ENCODE peak calls at places on chromosomes 3 and 15, in eight cellular contexts. Q is right atrium auricular region; H is bronchial epithelial cell; D is tibial artery; W is AG10803; J is sigmoid colon; T is testis; G is CD8-positive, alpha-beta T cell. K is an unnamed sample.

GRCh38 chr3:72018339-72018984 is 233.5 kb upstream of the PROK2 start:
- DNase-seq in D (no peak), Q (no peak), H (no peak), J (no peak), W (peak), G (no peak), T (no peak), K (peak)

GRCh38 chr3:180142041-180142440 is 105.3 kb upstream of the PEX5L start:
- DNase-seq in T (no peak), H (no peak), Q (no peak), W (peak), D (no peak), G (no peak), J (no peak), K (no peak)

GRCh38 chr3:11826628-11827265 is 19.9 kb downstream of the TAMM41 start:
- DNase-seq in J (no peak), H (no peak), W (peak), T (no peak), D (no peak), G (no peak), Q (no peak), K (no peak)

GRCh38 chr15:47607750-47608149 is 109.6 kb upstream of the SEMA6D start:
- DNase-seq in Q (no peak), W (no peak), D (no peak), T (peak), G (no peak), J (no peak), H (no peak), K (no peak)

GRCh38 chr3:184443364-184443763 is 63.5 kb downstream of the CHRD start:
- DNase-seq in J (no peak), H (peak), G (no peak), W (no peak), D (no peak), Q (no peak), T (no peak), K (no peak)

GRCh38 chr3:150384517-150385212 is 23.4 kb upstream of the TSC22D2 start:
- DNase-seq in Q (no peak), H (no peak), G (peak), D (peak), T (peak), J (no peak), W (no peak), K (no peak)

GRCh38 chr15:101540480-101541239 is 51.2 kb upstream of the PCSK6 start:
- DNase-seq in H (no peak), D (no peak), J (peak), Q (no peak), T (no peak), G (no peak), W (no peak), K (no peak)

GRCh38 chr3:87576752-87577151 is 300.4 kb upstream of the POU1F1 start:
- DNase-seq in T (no peak), H (no peak), W (no peak), D (no peak), G (no peak), Q (no peak), J (no peak), K (no peak)

GRCh38 chr15:87354661-87355410 is 901.7 kb downstream of the NTRK3 start:
- DNase-seq in Q (no peak), H (peak), T (no peak), W (peak), D (no peak), G (no peak), J (no peak), K (no peak)

GRCh38 chr3:184710870-184711365 is 946 bp downstream of the MAGEF1 start:
- DNase-seq in Q (peak), H (no peak), D (no peak), J (no peak), T (no peak), G (no peak), W (no peak), K (no peak)

GRCh38 chr15:72491768-72492167 is 17.6 kb downstream of the ARIH1 start:
- DNase-seq in D (no peak), T (no peak), W (peak), H (peak), G (no peak), Q (no peak), J (no peak), K (no peak)

GRCh38 chr3:181252626-181253025 is 263.1 kb upstream of the DNAJC19 start:
- DNase-seq in J (no peak), Q (no peak), G (no peak), D (no peak), W (no peak), T (no peak), H (no peak), K (no peak)

GRCh38 chr15:68620721-68621528 is 42.1 kb downstream of the CORO2B start:
- DNase-seq in H (peak), J (peak), G (no peak), W (peak), Q (peak), T (peak), D (peak), K (peak)

GRCh38 chr3:190008432-190008831 is 112.3 kb downstream of the P3H2 start:
- DNase-seq in W (no peak), J (no peak), D (no peak), T (no peak), G (no peak), H (no peak), Q (no peak), K (no peak)

GRCh38 chr15:43505723-43506122 is 11.7 kb upstream of the MAP1A start:
- DNase-seq in G (no peak), J (no peak), W (peak), D (no peak), Q (no peak), H (no peak), T (no peak), K (no peak)

GRCh38 chr15:42213481-42213880 is 5.4 kb upstream of the VPS39 start:
- DNase-seq in W (no peak), H (no peak), J (no peak), D (no peak), G (no peak), T (no peak), Q (no peak), K (no peak)

GRCh38 chr3:194375473-194375872 is 5.9 kb upstream of the LRRC15 start:
- DNase-seq in W (no peak), J (no peak), H (peak), D (no peak), G (no peak), Q (no peak), T (no peak), K (peak)

GRCh38 chr15:90174140-90174891 is 26.8 kb upstream of the SEMA4B start:
- DNase-seq in W (peak), G (no peak), Q (peak), D (peak), H (no peak), J (peak), T (peak), K (peak)

GRCh38 chr3:36992806-36993325 is at the start of gene EPM2AIP1:
- DNase-seq in H (no peak), Q (no peak), D (no peak), T (peak), J (peak), G (peak), W (no peak), K (no peak)
- TF ChIP-seq CTCF in H (peak), Q (no peak), D (peak), T (no peak), J (peak), G (no peak), W (peak), K (no peak)

DNA sequence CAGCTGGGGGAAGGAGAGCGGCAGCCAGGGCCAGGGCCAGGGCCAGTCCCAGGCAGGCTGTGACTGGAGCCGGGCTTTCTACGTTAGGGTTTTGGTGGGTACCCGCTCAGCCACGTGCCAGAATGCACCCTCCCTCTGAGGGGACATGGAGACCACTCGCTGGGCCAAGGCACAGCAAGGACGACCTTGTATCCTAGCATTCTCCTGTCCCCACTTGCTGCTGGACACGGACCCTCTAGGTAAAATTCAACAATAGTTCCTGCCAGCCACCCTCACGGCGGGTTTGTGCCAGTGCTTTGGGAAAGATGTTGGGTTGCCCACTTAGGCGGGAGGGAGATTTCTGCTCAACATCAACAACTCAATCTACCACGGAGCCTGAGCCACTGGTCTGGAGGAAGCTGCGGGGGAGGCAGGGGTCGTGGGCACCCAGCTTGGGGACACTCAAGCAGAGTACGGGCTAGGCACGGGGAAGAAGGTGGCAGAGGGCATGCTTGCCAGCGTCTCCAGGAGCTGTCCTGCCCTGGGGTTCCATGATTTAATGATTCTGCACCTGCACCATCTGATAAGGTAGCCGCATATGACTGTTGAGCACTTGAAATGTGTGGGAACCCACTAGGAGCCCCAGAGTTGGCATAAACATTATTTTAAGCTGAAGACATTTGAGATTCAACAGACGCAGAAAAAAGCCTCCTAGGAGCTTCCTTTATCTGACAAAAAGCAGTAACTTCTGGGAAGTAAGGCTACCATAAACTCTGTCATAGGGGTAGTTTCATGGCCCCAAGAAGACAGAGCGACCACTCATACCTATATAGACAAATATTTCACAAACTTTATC is 22.5 kb upstream of the C15orf39 start:
- DNase-seq in D (peak), Q (no peak), G (no peak), H (no peak), W (no peak), J (no peak), T (no peak), K (no peak)
- H3K4me3 ChIP-seq in D (peak), Q (peak), G (no peak), H (no peak), W (no peak), J (no peak), T (peak), K (no peak)

DNA sequence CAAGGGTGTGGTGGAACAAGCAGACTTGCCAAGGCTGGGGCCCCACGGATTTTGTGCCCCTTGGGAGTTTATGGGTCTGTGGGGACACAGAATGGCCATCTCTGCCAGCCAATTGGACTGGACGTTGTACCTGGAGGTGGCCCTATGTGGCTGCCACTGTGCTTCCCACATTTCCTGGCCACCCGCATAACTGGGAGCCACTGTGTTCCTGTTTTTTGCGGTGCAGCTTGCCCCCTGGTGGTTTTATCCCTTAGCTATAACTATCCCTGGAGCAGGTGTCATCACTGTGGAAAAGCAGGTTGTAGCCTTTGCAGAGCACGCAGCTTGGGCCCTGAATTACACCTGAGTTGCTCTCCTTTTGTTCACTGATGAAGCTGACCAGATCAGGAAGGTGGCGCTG is 306.3 kb downstream of the ZPLD1 start:
- DNase-seq in T (no peak), W (no peak), J (no peak), G (no peak), Q (no peak), D (no peak), H (peak), K (peak)
- TF ChIP-seq CTCF in T (no peak), W (peak), J (no peak), G (no peak), Q (no peak), D (no peak), H (peak), K (peak)

GRCh38 chr3:141960731-141961130 is 84.3 kb downstream of the ATP1B3 start:
- DNase-seq in H (peak), G (no peak), Q (peak), D (no peak), W (peak), T (no peak), J (no peak), K (no peak)
- H3K4me3 ChIP-seq in H (no peak), G (no peak), Q (no peak), D (no peak), W (no peak), T (no peak), J (no peak), K (no peak)

GRCh38 chr3:53519047-53519717 is 24.8 kb downstream of the CACNA1D start:
- DNase-seq in Q (no peak), T (no peak), J (no peak), D (no peak), H (no peak), W (no peak), G (no peak), K (no peak)

GRCh38 chr3:53518495-53518981 is 24.1 kb downstream of the CACNA1D start:
- DNase-seq in T (no peak), Q (no peak), G (no peak), J (no peak), H (peak), D (no peak), W (peak), K (no peak)

GRCh38 chr3:53516339-53516738 is 21.9 kb downstream of the CACNA1D start:
- DNase-seq in J (no peak), D (no peak), G (no peak), Q (no peak), W (no peak), H (no peak), T (no peak), K (no peak)

GRCh38 chr3:53509494-53509893 is 15.1 kb downstream of the CACNA1D start:
- DNase-seq in W (no peak), T (no peak), D (no peak), Q (no peak), H (no peak), G (no peak), J (no peak), K (no peak)

GRCh38 chr3:53513556-53514190 is 19.3 kb downstream of the CACNA1D start:
- DNase-seq in Q (no peak), H (peak), T (no peak), W (no peak), D (no peak), J (no peak), G (no peak), K (no peak)
- TF ChIP-seq CTCF in Q (no peak), H (peak), T (no peak), W (no peak), D (no peak), J (no peak), G (no peak), K (no peak)

DNA sequence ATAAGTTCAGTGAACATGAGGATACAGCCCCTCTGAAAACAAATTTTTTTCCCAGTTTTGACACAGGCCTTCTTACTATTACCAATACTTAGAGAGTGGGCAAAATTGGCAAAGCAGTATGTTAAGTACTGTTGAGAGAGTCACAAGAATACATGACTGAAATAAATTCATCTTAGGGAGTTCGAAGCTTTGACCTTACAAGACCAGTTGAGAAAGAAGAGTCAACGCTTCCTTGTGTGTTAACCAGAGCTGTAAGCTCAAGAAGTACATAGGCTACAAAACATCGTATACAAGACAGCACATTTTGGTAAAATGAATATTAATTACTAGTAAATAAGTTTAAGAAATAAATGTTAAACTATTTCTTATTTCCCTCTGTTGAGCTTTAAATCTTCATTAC is 164.4 kb upstream of the RORA start:
- DNase-seq in T (no peak), G (no peak), H (no peak), Q (no peak), J (no peak), W (no peak), D (no peak), K (no peak)
- H3K4me3 ChIP-seq in T (no peak), G (no peak), H (no peak), Q (no peak), J (no peak), W (no peak), D (peak), K (no peak)

DNA sequence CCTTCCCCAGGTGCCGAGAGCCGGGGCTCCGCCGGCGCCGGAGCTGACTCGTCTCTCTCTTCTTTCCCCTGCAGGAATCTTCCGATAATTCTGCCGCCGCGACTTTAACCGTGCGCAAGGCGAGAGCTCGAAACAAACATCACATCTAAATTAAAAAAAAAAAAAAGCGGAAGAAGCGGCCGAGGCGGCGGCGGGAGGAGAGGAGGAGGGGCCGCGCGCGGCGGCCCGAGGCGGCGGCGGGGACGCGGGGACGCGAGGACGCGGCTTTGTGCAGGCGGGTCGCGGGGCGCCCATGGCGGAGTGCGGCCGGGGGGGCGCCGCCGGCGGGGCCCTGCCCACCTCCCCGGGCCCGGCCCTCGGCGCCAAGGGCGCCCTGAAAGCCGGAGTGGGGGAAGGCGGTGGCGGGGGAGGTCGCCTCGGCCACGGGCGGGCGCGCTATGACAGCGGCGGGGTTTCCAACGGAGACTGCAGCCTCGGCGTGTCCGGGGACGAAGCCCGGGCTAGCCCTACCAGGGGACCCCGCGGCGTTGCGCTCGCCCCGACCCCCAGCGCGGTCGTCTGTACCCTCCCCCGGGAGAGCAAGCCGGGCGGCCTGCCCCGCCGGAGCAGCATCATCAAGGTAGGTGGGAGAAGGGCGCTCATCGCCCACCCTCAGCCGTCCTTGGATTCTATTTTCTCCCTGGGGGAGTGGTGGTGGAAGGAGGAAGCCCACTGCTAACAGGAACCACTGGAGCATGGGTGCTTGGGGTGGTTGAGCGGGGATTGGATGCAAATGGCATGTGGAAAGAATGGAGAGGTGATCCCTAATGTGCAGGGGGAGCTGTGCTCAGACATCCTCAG is at the start of gene PLCL2:
- DNase-seq in W (peak), D (peak), G (peak), H (peak), J (peak), Q (no peak), T (no peak), K (peak)
- TF ChIP-seq CTCF in W (no peak), D (no peak), G (no peak), H (no peak), J (no peak), Q (no peak), T (no peak), K (no peak)

DNA sequence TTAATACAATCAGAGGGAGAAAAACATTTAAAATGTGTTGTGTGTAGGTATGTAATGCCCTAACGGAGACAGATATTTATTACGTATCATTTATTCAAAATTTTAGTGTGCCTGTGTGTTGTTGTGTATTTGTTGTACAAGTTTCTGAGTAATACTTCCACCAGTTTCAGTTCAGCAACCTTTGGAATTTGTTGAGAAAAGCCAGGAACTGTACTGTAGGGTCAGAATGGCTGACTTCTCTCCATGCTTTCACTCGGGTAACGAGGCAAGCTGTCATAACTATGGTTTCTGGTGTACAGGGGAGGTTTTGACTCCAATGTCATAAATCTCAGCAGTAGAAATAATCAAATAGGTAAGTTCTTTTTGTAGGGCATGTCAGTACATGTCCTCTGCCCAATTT is 23.8 kb upstream of the CNTN6 start:
- DNase-seq in H (peak), Q (no peak), D (no peak), W (no peak), G (no peak), J (no peak), T (no peak), K (no peak)
- H3K4me3 ChIP-seq in H (no peak), Q (no peak), D (no peak), W (no peak), G (no peak), J (no peak), T (no peak), K (no peak)

GRCh38 chr3:153785901-153786300 is 335.3 kb upstream of the ARHGEF26 start:
- DNase-seq in Q (no peak), J (no peak), T (no peak), G (no peak), D (no peak), H (peak), W (no peak), K (no peak)
- TF ChIP-seq CTCF in Q (no peak), J (no peak), T (no peak), G (no peak), D (no peak), H (no peak), W (no peak), K (no peak)

K was measured in WERI-Rb-1.